ENCODE peak calls at places on chromosome 14, in seven cellular contexts. C is activated naive CD4-positive, alpha-beta T cell treated with anti-CD3 and anti-CD28 coated beads for 36 hours; W is K562; G is activated T-helper 1 cell treated with Interleukin-2 at 50 U/mL for 16 hours; Q is astrocyte of the hippocampus; J is GM10248; N is skeletal muscle cell. R is an unnamed sample.

GRCh38 chr14:36981832-36982528 is 190.4 kb downstream of the SLC25A21 start:
- DNase-seq in J (no peak), G (no peak), Q (no peak), W (no peak), C (no peak), N (no peak), R (peak)

GRCh38 chr14:90559811-90560492 is 163.1 kb downstream of the CALM1 start:
- DNase-seq in J (no peak), G (no peak), Q (no peak), N (no peak), C (no peak), W (peak), R (no peak)

GRCh38 chr14:59428581-59429012 is 36.6 kb downstream of the GPR135 start:
- DNase-seq in Q (peak), N (peak), G (no peak), J (no peak), W (no peak), C (no peak), R (peak)

GRCh38 chr14:69460093-69460701 is 24.3 kb upstream of the PLEKHD1 start:
- DNase-seq in G (peak), W (peak), J (peak), Q (peak), C (peak), N (peak), R (peak)

GRCh38 chr14:92729632-92730358 is 18.6 kb downstream of the LGMN start:
- DNase-seq in J (peak), G (no peak), N (peak), C (peak), Q (peak), W (no peak), R (peak)

GRCh38 chr14:63432888-63433552 is 110.2 kb downstream of the PPP2R5E start:
- DNase-seq in G (no peak), J (no peak), Q (no peak), W (no peak), C (no peak), N (no peak), R (no peak)

GRCh38 chr14:64465856-64466554 is 706 bp downstream of the AKAP5 start:
- DNase-seq in C (no peak), W (no peak), J (no peak), Q (peak), G (no peak), N (no peak), R (peak)

GRCh38 chr14:32019271-32019670 is 57.8 kb upstream of the ARHGAP5 start:
- DNase-seq in J (no peak), Q (peak), G (no peak), N (no peak), W (no peak), C (no peak), R (no peak)